ENCODE peak calls at places on chromosomes 13 and 19, in nine cellular contexts. One of them, this sample, is unnamed.

GRCh38 chr19:49271080-49271753 is 53.8 kb downstream of the SLC6A16 start:
- DNase-seq in cardiac fibroblast: no peak
- DNase-seq in tibial nerve: no peak
- DNase-seq in kidney: no peak
- DNase-seq in neural crest cell: no peak
- DNase-seq in RWPE1: no peak
- DNase-seq in Panc1: no peak
- DNase-seq in omental fat pad: no peak
- DNase-seq in cardiac muscle cell: no peak
- DNase-seq in this sample: no peak

GRCh38 chr13:112452380-112453206 is 76.4 kb downstream of the SPACA7 start:
- DNase-seq in RWPE1: no peak
- DNase-seq in neural crest cell: no peak
- DNase-seq in tibial nerve: no peak
- DNase-seq in kidney: peak
- DNase-seq in cardiac muscle cell: no peak
- DNase-seq in Panc1: no peak
- DNase-seq in cardiac fibroblast: no peak
- DNase-seq in omental fat pad: no peak
- DNase-seq in this sample: no peak

GRCh38 chr19:662207-662961 is 630 bp downstream of the RNF126 start:
- DNase-seq in kidney: no peak
- DNase-seq in omental fat pad: no peak
- DNase-seq in cardiac muscle cell: peak
- DNase-seq in cardiac fibroblast: peak
- DNase-seq in neural crest cell: no peak
- DNase-seq in tibial nerve: no peak
- DNase-seq in RWPE1: peak
- DNase-seq in Panc1: no peak
- DNase-seq in this sample: peak

GRCh38 chr13:65597839-65598818 is 1632.0 kb downstream of the PCDH9 start:
- DNase-seq in omental fat pad: no peak
- DNase-seq in RWPE1: no peak
- DNase-seq in neural crest cell: no peak
- DNase-seq in Panc1: no peak
- DNase-seq in kidney: no peak
- DNase-seq in tibial nerve: no peak
- DNase-seq in cardiac muscle cell: no peak
- DNase-seq in cardiac fibroblast: peak
- DNase-seq in this sample: no peak

GRCh38 chr19:11767633-11768133 is 883 bp downstream of the ZNF441 start:
- DNase-seq in Panc1: no peak
- DNase-seq in RWPE1: peak
- DNase-seq in tibial nerve: peak
- DNase-seq in kidney: peak
- DNase-seq in cardiac muscle cell: peak
- DNase-seq in cardiac fibroblast: peak
- DNase-seq in omental fat pad: no peak
- DNase-seq in neural crest cell: no peak
- DNase-seq in this sample: peak

GRCh38 chr13:97122381-97122996 is 99.6 kb upstream of the MBNL2 start:
- DNase-seq in cardiac fibroblast: peak
- DNase-seq in neural crest cell: no peak
- DNase-seq in tibial nerve: no peak
- DNase-seq in cardiac muscle cell: no peak
- DNase-seq in Panc1: no peak
- DNase-seq in RWPE1: peak
- DNase-seq in kidney: no peak
- DNase-seq in omental fat pad: no peak
- DNase-seq in this sample: no peak

GRCh38 chr19:48646192-48646911 is 365 bp upstream of the CA11 start:
- DNase-seq in cardiac fibroblast: peak
- DNase-seq in cardiac muscle cell: peak
- DNase-seq in RWPE1: peak
- DNase-seq in kidney: peak
- DNase-seq in neural crest cell: peak
- DNase-seq in omental fat pad: peak
- DNase-seq in Panc1: no peak
- DNase-seq in tibial nerve: peak
- DNase-seq in this sample: peak

GRCh38 chr13:94481966-94482365 is 2.5 kb upstream of the DCT start:
- DNase-seq in kidney: no peak
- DNase-seq in neural crest cell: no peak
- DNase-seq in cardiac muscle cell: no peak
- DNase-seq in tibial nerve: no peak
- DNase-seq in Panc1: no peak
- DNase-seq in RWPE1: peak
- DNase-seq in cardiac fibroblast: peak
- DNase-seq in omental fat pad: no peak
- DNase-seq in this sample: no peak

GRCh38 chr19:16023558-16023915 is 52.8 kb upstream of the TPM4 start:
- DNase-seq in Panc1: no peak
- DNase-seq in tibial nerve: no peak
- DNase-seq in cardiac muscle cell: no peak
- DNase-seq in neural crest cell: no peak
- DNase-seq in cardiac fibroblast: no peak
- DNase-seq in omental fat pad: no peak
- DNase-seq in RWPE1: no peak
- DNase-seq in kidney: no peak
- DNase-seq in this sample: no peak

GRCh38 chr19:28258794-28259193 is 954.2 kb downstream of the UQCRFS1 start:
- DNase-seq in tibial nerve: no peak
- DNase-seq in RWPE1: no peak
- DNase-seq in Panc1: no peak
- DNase-seq in cardiac muscle cell: no peak
- DNase-seq in neural crest cell: no peak
- DNase-seq in omental fat pad: no peak
- DNase-seq in cardiac fibroblast: no peak
- DNase-seq in kidney: no peak
- DNase-seq in this sample: no peak

GRCh38 chr19:12872255-12872654 is 9.0 kb downstream of the DNASE2 start:
- DNase-seq in tibial nerve: no peak
- DNase-seq in cardiac fibroblast: no peak
- DNase-seq in RWPE1: no peak
- DNase-seq in omental fat pad: no peak
- DNase-seq in neural crest cell: no peak
- DNase-seq in Panc1: no peak
- DNase-seq in kidney: no peak
- DNase-seq in cardiac muscle cell: no peak
- DNase-seq in this sample: no peak

GRCh38 chr19:40831502-40832430 is 18.5 kb downstream of the CYP2A6 start:
- DNase-seq in cardiac fibroblast: peak
- DNase-seq in neural crest cell: no peak
- DNase-seq in cardiac muscle cell: no peak
- DNase-seq in RWPE1: peak
- DNase-seq in tibial nerve: peak
- DNase-seq in Panc1: peak
- DNase-seq in kidney: no peak
- DNase-seq in omental fat pad: no peak
- DNase-seq in this sample: no peak

GRCh38 chr13:35388979-35389378 is 87.5 kb downstream of the MAB21L1 start:
- DNase-seq in kidney: no peak
- DNase-seq in omental fat pad: no peak
- DNase-seq in RWPE1: no peak
- DNase-seq in cardiac fibroblast: peak
- DNase-seq in neural crest cell: no peak
- DNase-seq in Panc1: no peak
- DNase-seq in tibial nerve: no peak
- DNase-seq in cardiac muscle cell: no peak
- DNase-seq in this sample: no peak

GRCh38 chr13:68345963-68346362 is 1115.8 kb upstream of the PCDH9 start:
- DNase-seq in kidney: no peak
- DNase-seq in omental fat pad: no peak
- DNase-seq in RWPE1: no peak
- DNase-seq in tibial nerve: no peak
- DNase-seq in cardiac fibroblast: no peak
- DNase-seq in cardiac muscle cell: no peak
- DNase-seq in neural crest cell: no peak
- DNase-seq in Panc1: no peak
- DNase-seq in this sample: no peak

GRCh38 chr19:18999896-19000620 is 33.3 kb downstream of the SUGP2 start:
- DNase-seq in omental fat pad: no peak
- DNase-seq in Panc1: no peak
- DNase-seq in kidney: no peak
- DNase-seq in RWPE1: no peak
- DNase-seq in cardiac muscle cell: no peak
- DNase-seq in cardiac fibroblast: peak
- DNase-seq in neural crest cell: no peak
- DNase-seq in tibial nerve: no peak
- DNase-seq in this sample: no peak

GRCh38 chr13:50842711-50843255 is 709 bp downstream of the DLEU7 start:
- DNase-seq in tibial nerve: no peak
- DNase-seq in cardiac fibroblast: no peak
- DNase-seq in cardiac muscle cell: no peak
- DNase-seq in Panc1: no peak
- DNase-seq in omental fat pad: no peak
- DNase-seq in kidney: no peak
- DNase-seq in RWPE1: no peak
- DNase-seq in neural crest cell: no peak
- DNase-seq in this sample: no peak

GRCh38 chr19:2270572-2271515 is 11.1 kb downstream of the PEAK3 start:
- DNase-seq in cardiac muscle cell: peak
- DNase-seq in omental fat pad: peak
- DNase-seq in RWPE1: peak
- DNase-seq in tibial nerve: peak
- DNase-seq in Panc1: no peak
- DNase-seq in neural crest cell: peak
- DNase-seq in cardiac fibroblast: peak
- DNase-seq in kidney: peak
- DNase-seq in this sample: peak

GRCh38 chr19:4140237-4140711 is 13.2 kb upstream of the CREB3L3 start:
- DNase-seq in cardiac muscle cell: peak
- DNase-seq in cardiac fibroblast: peak
- DNase-seq in kidney: no peak
- DNase-seq in Panc1: no peak
- DNase-seq in omental fat pad: no peak
- DNase-seq in tibial nerve: no peak
- DNase-seq in RWPE1: peak
- DNase-seq in neural crest cell: peak
- DNase-seq in this sample: peak
- TF ChIP-seq CTCF in cardiac muscle cell: peak
- TF ChIP-seq CTCF in cardiac fibroblast: peak
- TF ChIP-seq CTCF in kidney: peak
- TF ChIP-seq CTCF in Panc1: peak
- TF ChIP-seq CTCF in omental fat pad: no peak
- TF ChIP-seq CTCF in tibial nerve: peak
- TF ChIP-seq CTCF in RWPE1: peak
- TF ChIP-seq CTCF in neural crest cell: peak
- TF ChIP-seq CTCF in this sample: peak

DNA sequence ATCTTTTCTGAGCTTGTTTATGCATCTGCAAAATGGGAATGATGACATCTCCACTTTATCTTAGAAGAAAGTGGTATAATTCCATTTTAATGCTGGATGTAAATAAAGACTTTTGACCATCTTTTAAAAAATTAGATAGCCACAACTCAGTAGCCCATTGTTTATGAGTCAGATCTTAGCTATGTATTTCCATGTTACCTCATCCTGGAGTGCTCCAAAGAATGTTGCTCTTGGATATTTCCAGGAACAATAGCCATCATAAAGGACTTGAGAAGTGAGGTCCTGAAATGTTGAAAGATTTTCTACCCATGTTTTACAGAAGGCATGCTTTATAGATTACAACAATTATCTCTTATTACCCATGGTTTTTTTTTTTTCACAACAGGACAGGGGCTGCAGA is 229.3 kb upstream of the EDNRB start:
- DNase-seq in tibial nerve: no peak
- DNase-seq in RWPE1: peak
- DNase-seq in neural crest cell: no peak
- DNase-seq in kidney: no peak
- DNase-seq in omental fat pad: no peak
- DNase-seq in Panc1: no peak
- DNase-seq in cardiac muscle cell: no peak
- DNase-seq in cardiac fibroblast: peak
- DNase-seq in this sample: no peak
- TF ChIP-seq CTCF in tibial nerve: no peak
- TF ChIP-seq CTCF in RWPE1: no peak
- TF ChIP-seq CTCF in neural crest cell: no peak
- TF ChIP-seq CTCF in kidney: no peak
- TF ChIP-seq CTCF in omental fat pad: no peak
- TF ChIP-seq CTCF in Panc1: no peak
- TF ChIP-seq CTCF in cardiac muscle cell: no peak
- TF ChIP-seq CTCF in cardiac fibroblast: no peak
- TF ChIP-seq CTCF in this sample: no peak

GRCh38 chr13:34145061-34145460 is 327.1 kb downstream of the RFC3 start:
- DNase-seq in RWPE1: no peak
- DNase-seq in neural crest cell: no peak
- DNase-seq in cardiac fibroblast: no peak
- DNase-seq in omental fat pad: no peak
- DNase-seq in cardiac muscle cell: no peak
- DNase-seq in tibial nerve: no peak
- DNase-seq in Panc1: no peak
- DNase-seq in kidney: no peak
- DNase-seq in this sample: no peak

GRCh38 chr13:34148359-34148758 is 330.4 kb downstream of the RFC3 start:
- DNase-seq in RWPE1: no peak
- DNase-seq in omental fat pad: no peak
- DNase-seq in cardiac muscle cell: no peak
- DNase-seq in neural crest cell: no peak
- DNase-seq in kidney: no peak
- DNase-seq in tibial nerve: no peak
- DNase-seq in cardiac fibroblast: no peak
- DNase-seq in Panc1: no peak
- DNase-seq in this sample: no peak

GRCh38 chr13:34139660-34140059 is 321.7 kb downstream of the RFC3 start:
- DNase-seq in RWPE1: no peak
- DNase-seq in cardiac muscle cell: no peak
- DNase-seq in tibial nerve: no peak
- DNase-seq in cardiac fibroblast: no peak
- DNase-seq in kidney: no peak
- DNase-seq in Panc1: no peak
- DNase-seq in neural crest cell: no peak
- DNase-seq in omental fat pad: no peak
- DNase-seq in this sample: no peak

DNA sequence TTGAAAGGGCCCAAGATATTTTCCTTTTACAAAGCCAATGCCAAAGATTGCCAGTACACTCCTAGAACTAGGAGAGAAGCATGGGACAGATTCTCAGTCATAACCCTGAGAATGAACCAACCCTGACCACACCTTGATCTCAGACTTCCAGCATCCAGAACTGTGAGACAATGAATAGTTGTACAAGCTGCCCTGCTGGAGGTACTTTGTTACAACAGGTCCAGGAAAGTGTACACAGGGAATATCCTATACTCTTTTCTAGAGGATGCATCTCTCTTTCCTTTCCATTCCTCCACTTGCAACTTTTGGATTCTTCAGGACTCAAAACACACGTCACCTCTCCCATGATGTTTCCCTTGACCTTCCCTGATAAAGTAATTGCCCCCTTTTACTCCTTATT is 325.7 kb downstream of the RFC3 start:
- DNase-seq in tibial nerve: no peak
- DNase-seq in omental fat pad: no peak
- DNase-seq in RWPE1: no peak
- DNase-seq in neural crest cell: no peak
- DNase-seq in kidney: no peak
- DNase-seq in cardiac fibroblast: no peak
- DNase-seq in cardiac muscle cell: no peak
- DNase-seq in Panc1: no peak
- DNase-seq in this sample: no peak
- TF ChIP-seq CTCF in tibial nerve: no peak
- TF ChIP-seq CTCF in omental fat pad: no peak
- TF ChIP-seq CTCF in RWPE1: no peak
- TF ChIP-seq CTCF in neural crest cell: no peak
- TF ChIP-seq CTCF in kidney: no peak
- TF ChIP-seq CTCF in cardiac fibroblast: peak
- TF ChIP-seq CTCF in cardiac muscle cell: no peak
- TF ChIP-seq CTCF in Panc1: no peak
- TF ChIP-seq CTCF in this sample: no peak

GRCh38 chr13:110644892-110645521 is 29.7 kb downstream of the NAXD start:
- DNase-seq in RWPE1: no peak
- DNase-seq in omental fat pad: no peak
- DNase-seq in cardiac fibroblast: peak
- DNase-seq in neural crest cell: peak
- DNase-seq in cardiac muscle cell: peak
- DNase-seq in kidney: peak
- DNase-seq in Panc1: no peak
- DNase-seq in tibial nerve: no peak
- DNase-seq in this sample: peak
- TF ChIP-seq CTCF in RWPE1: no peak
- TF ChIP-seq CTCF in omental fat pad: no peak
- TF ChIP-seq CTCF in cardiac fibroblast: peak
- TF ChIP-seq CTCF in neural crest cell: peak
- TF ChIP-seq CTCF in cardiac muscle cell: peak
- TF ChIP-seq CTCF in kidney: peak
- TF ChIP-seq CTCF in Panc1: no peak
- TF ChIP-seq CTCF in tibial nerve: peak
- TF ChIP-seq CTCF in this sample: peak